ENCODE peak calls at places on chromosomes 2 and 18, in four cellular contexts. C is NCI-H345; V is lower lobe of right lung; Q is stimulated activated CD4-positive, alpha-beta T cell treated with anti-CD3 and anti-CD28 coated beads, Interleukin-4, amount 100 ng/mL, for 4 hours. X is an unnamed sample.

GRCh38 chr2:27921880-27922589 is 31.5 kb downstream of the BABAM2 start:
- DNase-seq in C (no peak), V (no peak), Q (no peak), X (no peak)

GRCh38 chr2:98334439-98335078 is 11.7 kb upstream of the CNGA3 start:
- DNase-seq in C (peak; percentile 93), V (no peak), Q (no peak), X (no peak)

GRCh38 chr2:215521031-215521430 is 85.2 kb upstream of the FN1 start:
- DNase-seq in V (no peak), C (no peak), Q (no peak), X (no peak)

GRCh38 chr2:159124931-159125467 is 156.6 kb downstream of the TANC1 start:
- DNase-seq in C (no peak), V (no peak), Q (no peak), X (no peak)

GRCh38 chr2:99940963-99941362 is 201.4 kb downstream of the AFF3 start:
- DNase-seq in Q (no peak), C (no peak), V (no peak), X (no peak)

GRCh38 chr2:97991081-97991856 is 4.5 kb downstream of the TMEM131 start:
- DNase-seq in Q (no peak), V (no peak), C (no peak), X (no peak)

GRCh38 chr18:49170925-49171509 is 220.3 kb upstream of the SMAD7 start:
- DNase-seq in Q (no peak), C (no peak), V (no peak), X (no peak)

GRCh38 chr2:197777823-197778407 is 7.2 kb downstream of the BOLL start:
- DNase-seq in Q (no peak), C (peak; percentile 28), V (no peak), X (no peak)

GRCh38 chr2:161576421-161576820 is 47.8 kb upstream of the SLC4A10 start:
- DNase-seq in Q (no peak), C (no peak), V (no peak), X (peak; percentile 72)